ENCODE peak calls at places on chromosomes 11 and 22, in four cellular contexts. E, Z, W and L are unnamed samples.
A peak's percentile ranks its signal among the peaks of the same experiment; 100 is the strongest.

GRCh38 chr11:15499684-15500083 is 385.0 kb downstream of the INSC start:
- DNase-seq in E (no peak), Z (no peak), W (no peak), L (no peak)

GRCh38 chr11:114259551-114259983 is 36.6 kb upstream of the NNMT start:
- DNase-seq in E (no peak), Z (no peak), W (no peak), L (no peak)

GRCh38 chr11:13145461-13145860 is 132.1 kb upstream of the BMAL1 start:
- DNase-seq in E (no peak), Z (no peak), W (no peak), L (no peak)

GRCh38 chr11:834371-835316 is 1.9 kb downstream of the CD151 start:
- DNase-seq in E (no peak), Z (no peak), W (no peak), L (no peak)

GRCh38 chr11:40030867-40031266 is 1428.6 kb downstream of the LRRC4C start:
- DNase-seq in E (no peak), Z (no peak), W (no peak), L (no peak)

GRCh38 chr11:44927174-44927661 is 23.5 kb downstream of the TP53I11 start:
- DNase-seq in E (peak; percentile 79), Z (peak; percentile 89), W (no peak), L (peak; percentile 43)

GRCh38 chr11:81159900-81160299 is 1573.8 kb downstream of the FAM181B start:
- DNase-seq in E (no peak), Z (no peak), W (no peak), L (no peak)

GRCh38 chr11:119317592-119318239 is 786 bp upstream of the MCAM start:
- DNase-seq in E (no peak), Z (no peak), W (no peak), L (no peak)

GRCh38 chr22:27283714-27284113 is 517.8 kb downstream of the MN1 start:
- DNase-seq in E (peak; percentile 62), Z (no peak), W (no peak), L (no peak)

GRCh38 chr11:2990617-2991476 is 1.3 kb downstream of the NAP1L4 start:
- DNase-seq in E (no peak), Z (no peak), W (no peak), L (peak; percentile 77)

GRCh38 chr22:22558972-22559603 is at the start of gene PRAME:
- DNase-seq in E (peak; percentile 100), Z (peak; percentile 93), W (peak; percentile 11), L (peak; percentile 79)

GRCh38 chr22:50303848-50304527 is 3.5 kb downstream of the PLXNB2 start:
- DNase-seq in E (peak; percentile 41), Z (peak; percentile 66), W (no peak), L (peak; percentile 23)

GRCh38 chr11:69435161-69435990 is 46.1 kb upstream of the LINC01488 start:
- DNase-seq in E (no peak), Z (no peak), W (no peak), L (no peak)
- TF ChIP-seq CREM in E (no peak), Z (no peak), W (no peak), L (no peak)

DNA sequence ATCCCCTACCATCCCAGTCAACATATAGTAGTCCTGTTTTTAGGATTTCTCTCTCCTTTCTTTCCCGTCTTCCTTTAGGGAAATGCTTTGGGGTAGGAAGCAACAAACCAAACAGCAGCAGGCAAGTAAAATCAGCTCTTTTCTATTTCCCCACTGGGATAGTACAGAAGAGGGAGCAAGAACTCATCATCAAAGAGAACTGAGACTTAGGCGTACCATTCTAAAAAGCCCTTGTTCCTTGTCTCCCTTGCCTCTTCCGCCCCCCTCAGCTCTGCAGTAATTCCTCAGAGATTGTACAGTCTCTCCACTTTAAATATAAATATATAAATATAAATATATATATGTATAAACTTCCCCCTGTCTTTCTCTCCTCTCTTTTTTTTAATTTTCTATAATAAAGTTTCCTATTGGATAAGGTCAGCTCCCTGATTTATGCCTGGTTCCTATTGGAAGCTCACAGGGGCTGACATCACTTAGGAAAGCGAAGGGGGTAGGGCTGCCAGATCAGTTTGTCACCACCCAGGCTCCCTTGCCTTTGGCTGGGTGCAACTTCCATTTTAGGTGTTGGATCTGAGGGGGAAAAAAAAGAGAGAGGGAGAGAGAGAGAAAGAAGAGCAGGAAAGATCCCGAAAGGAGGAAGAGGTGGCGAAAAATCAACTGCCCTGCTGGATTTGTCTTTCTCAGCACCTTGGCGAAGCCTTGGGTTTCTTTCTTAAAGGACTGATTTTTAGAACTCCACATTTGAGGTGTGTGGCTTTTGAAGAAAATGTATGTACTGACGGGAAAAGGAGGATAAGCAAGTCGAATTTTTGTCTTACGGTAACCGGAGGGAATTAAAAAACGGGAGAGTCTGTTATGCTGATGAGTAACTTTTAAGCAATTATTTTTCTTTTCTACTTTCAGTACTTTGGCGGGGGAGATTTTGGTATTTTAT is at the start of gene CTNND1:
- DNase-seq in E (peak; percentile 66), Z (peak; percentile 74), W (peak; percentile 77), L (peak; percentile 97)
- TF ChIP-seq CREM in E (peak; percentile 73), Z (no peak), W (peak; percentile 64), L (no peak)

GRCh38 chr11:11973361-11973800 is 35.0 kb downstream of the DKK3 start:
- DNase-seq in E (no peak), Z (no peak), W (no peak), L (no peak)
- TF ChIP-seq CREM in E (no peak), Z (no peak), W (no peak), L (no peak)

DNA sequence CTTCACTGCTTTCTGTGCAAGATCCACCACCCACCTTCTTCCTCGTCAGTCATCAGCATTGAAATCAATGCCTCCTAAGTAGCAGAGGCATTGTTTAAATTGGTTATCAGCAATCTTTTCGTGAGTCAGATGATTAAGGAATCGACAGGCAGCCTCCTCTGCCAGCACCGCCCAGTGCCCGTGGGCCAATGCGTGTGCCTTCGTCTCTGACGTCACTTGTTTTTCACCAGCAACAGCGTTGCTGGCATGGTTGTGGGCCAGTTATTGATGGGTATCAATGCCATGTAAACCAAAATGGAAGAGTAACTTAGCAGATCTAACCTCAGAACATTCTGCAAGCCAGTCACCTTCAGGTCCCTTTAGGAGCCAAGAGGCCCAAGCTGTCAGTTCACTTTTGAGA is 69.6 kb downstream of the BARX2 start:
- DNase-seq in E (no peak), Z (no peak), W (no peak), L (no peak)
- TF ChIP-seq CREM in E (no peak), Z (no peak), W (no peak), L (no peak)

GRCh38 chr11:126834573-126834972 is 166.0 kb downstream of the KIRREL3 start:
- DNase-seq in E (no peak), Z (no peak), W (no peak), L (no peak)
- TF ChIP-seq CREM in E (no peak), Z (no peak), W (no peak), L (no peak)

GRCh38 chr22:39138357-39138997 is 14.0 kb downstream of the CBX7 start:
- DNase-seq in E (no peak), Z (no peak), W (no peak), L (no peak)
- TF ChIP-seq CREM in E (no peak), Z (no peak), W (no peak), L (no peak)

GRCh38 chr11:121466063-121466794 is 13.5 kb upstream of the SORL1-AS1 start:
- DNase-seq in E (peak; percentile 20), Z (peak; percentile 78), W (no peak), L (peak; percentile 76)
- TF ChIP-seq CREM in E (no peak), Z (no peak), W (no peak), L (no peak)

DNA sequence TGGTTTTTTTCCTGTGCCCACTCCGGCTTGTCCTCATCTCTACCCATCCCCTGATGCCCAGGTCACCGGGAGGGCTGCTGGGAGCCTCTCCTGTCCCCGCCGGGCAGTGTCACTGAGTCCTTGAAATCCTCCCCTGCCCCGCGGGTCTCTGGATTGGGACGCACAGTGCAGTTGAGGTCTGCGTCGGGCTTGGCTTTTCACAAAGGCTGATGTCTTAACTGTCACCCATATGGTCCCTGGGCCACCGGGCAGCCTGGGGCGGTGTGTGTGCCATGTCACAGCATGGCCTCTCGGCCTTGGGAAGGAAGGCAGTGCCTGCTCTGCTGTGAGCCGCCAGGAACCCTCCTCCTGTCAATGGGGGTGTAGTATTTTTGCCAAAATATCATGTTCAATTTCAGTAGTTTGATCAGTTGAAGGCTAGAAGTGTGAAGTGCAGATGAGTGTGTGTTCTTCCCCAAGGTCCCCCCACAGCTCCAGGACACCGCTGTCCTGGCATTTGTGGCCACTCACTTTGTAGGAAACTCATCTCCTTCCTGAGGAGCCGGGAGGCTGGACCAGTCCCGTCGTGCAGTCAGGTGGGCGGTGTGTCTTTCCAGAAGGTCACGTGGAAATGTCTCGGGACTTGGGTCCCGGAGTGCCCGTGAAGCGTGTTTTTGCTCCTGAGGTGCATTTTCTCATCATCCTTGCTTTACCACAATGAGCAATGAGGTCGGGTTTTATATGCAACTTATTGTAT is 37.6 kb downstream of the CTTN start:
- DNase-seq in E (no peak), Z (no peak), W (no peak), L (no peak)
- TF ChIP-seq CREM in E (no peak), Z (no peak), W (no peak), L (no peak)

DNA sequence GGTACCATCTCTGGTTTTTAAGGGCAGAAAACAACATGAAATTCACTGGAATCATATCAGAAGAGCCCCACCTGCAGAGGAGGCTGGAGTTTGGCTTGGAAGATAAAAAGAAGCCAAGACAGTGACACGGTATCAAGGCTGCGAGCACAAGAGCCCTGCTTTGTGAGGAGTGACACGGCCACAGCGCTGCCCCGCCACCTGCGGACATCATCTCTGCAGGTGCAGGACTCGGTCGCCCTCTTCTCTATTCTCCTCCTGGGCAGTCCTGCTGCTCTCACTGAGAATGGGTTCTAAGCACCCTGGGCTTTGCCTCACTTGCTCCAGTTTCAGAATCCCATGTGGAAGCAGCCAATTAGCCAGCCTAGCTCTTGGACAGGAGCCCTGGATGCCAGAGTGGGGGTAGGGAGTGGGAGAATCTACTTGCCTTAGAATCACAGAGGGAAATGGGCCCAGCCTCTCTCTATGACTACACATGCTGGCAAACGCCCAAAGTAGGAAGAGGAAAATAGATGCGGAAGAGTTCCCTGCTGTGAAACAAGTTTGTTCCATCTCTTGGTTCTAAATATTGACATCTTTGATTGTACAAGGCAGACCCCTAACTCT is 17.1 kb downstream of the APOL4 start:
- DNase-seq in E (no peak), Z (no peak), W (no peak), L (no peak)
- TF ChIP-seq CREM in E (no peak), Z (no peak), W (no peak), L (no peak)